ENCODE peak calls at places on chromosome 1, in nine cellular contexts. O, A, F, K, S, T, Z, X and M are unnamed samples.

GRCh38 chr1:201265771-201266170 is 17.5 kb upstream of the PKP1 start:
- DNase-seq in X (no peak), Z (no peak), K (no peak), A (peak), O (no peak), S (no peak), T (no peak), F (no peak), M (no peak)

GRCh38 chr1:234550341-234551031 is 59.5 kb downstream of the IRF2BP2 start:
- DNase-seq in S (no peak), A (no peak), K (no peak), Z (no peak), T (peak), F (peak), X (no peak), O (no peak), M (no peak)

GRCh38 chr1:30405631-30406212 is 317.7 kb downstream of the MATN1 start:
- DNase-seq in A (no peak), K (no peak), Z (no peak), F (no peak), S (no peak), X (no peak), O (no peak), T (peak), M (no peak)

GRCh38 chr1:59520194-59520593 is 223.3 kb downstream of the FGGY start:
- DNase-seq in F (no peak), K (no peak), O (no peak), A (no peak), Z (no peak), S (no peak), X (no peak), T (no peak), M (no peak)

GRCh38 chr1:214472362-214472761 is 79.0 kb downstream of the PTPN14 start:
- DNase-seq in A (no peak), K (no peak), T (no peak), X (no peak), Z (no peak), O (no peak), F (no peak), S (no peak), M (no peak)

GRCh38 chr1:228866498-228866897 is 131.2 kb downstream of the RHOU start:
- DNase-seq in Z (no peak), O (no peak), F (no peak), T (no peak), A (peak), X (no peak), S (no peak), K (no peak), M (no peak)

GRCh38 chr1:183185941-183186490 is at the start of gene LAMC2:
- DNase-seq in A (no peak), S (no peak), Z (no peak), T (peak), F (peak), X (no peak), K (peak), O (no peak), M (peak)

GRCh38 chr1:232084584-232085223 is 458.1 kb downstream of the DISC1 start:
- DNase-seq in O (no peak), Z (no peak), X (no peak), K (no peak), T (no peak), A (peak), F (peak), S (no peak), M (no peak)

GRCh38 chr1:110061341-110061740 is 9.1 kb downstream of the ALX3 start:
- DNase-seq in K (no peak), T (no peak), O (no peak), F (no peak), S (no peak), Z (no peak), X (no peak), A (no peak), M (no peak)

GRCh38 chr1:23444104-23444533 is 19.6 kb upstream of the TCEA3 start:
- DNase-seq in X (peak), T (no peak), A (peak), S (peak), F (no peak), K (no peak), O (no peak), Z (no peak), M (peak)

GRCh38 chr1:1627261-1627841 is 4.6 kb upstream of the MMP23B start:
- DNase-seq in O (no peak), A (no peak), Z (peak), X (peak), T (no peak), K (no peak), S (no peak), F (no peak), M (peak)

GRCh38 chr1:40478276-40478675 is 1.2 kb downstream of the ZFP69 start:
- DNase-seq in O (no peak), S (no peak), X (no peak), A (no peak), T (no peak), F (no peak), Z (no peak), K (no peak), M (no peak)

GRCh38 chr1:45796381-45796780 is 7.0 kb upstream of the MAST2 start:
- DNase-seq in F (no peak), T (no peak), X (no peak), O (no peak), K (no peak), A (no peak), Z (no peak), S (no peak), M (no peak)

GRCh38 chr1:115669002-115669673 is 27.4 kb downstream of the VANGL1 start:
- DNase-seq in T (no peak), Z (no peak), S (peak), O (peak), K (no peak), A (peak), F (no peak), X (no peak), M (no peak)

GRCh38 chr1:6688001-6688400 is 13.6 kb downstream of the DNAJC11 start:
- DNase-seq in T (no peak), S (no peak), Z (no peak), O (no peak), F (no peak), A (no peak), K (no peak), X (no peak), M (no peak)

GRCh38 chr1:151135433-151136385 is 10.7 kb downstream of the SEMA6C start:
- DNase-seq in F (no peak), K (no peak), S (no peak), T (no peak), O (no peak), A (no peak), X (no peak), Z (no peak), M (no peak)

GRCh38 chr1:224427346-224427745 is 7.3 kb downstream of the WDR26 start:
- DNase-seq in A (peak), X (no peak), T (no peak), K (no peak), S (no peak), F (no peak), Z (no peak), O (peak), M (no peak)

GRCh38 chr1:172442843-172443565 is 865 bp downstream of the PIGC start:
- DNase-seq in O (no peak), S (no peak), T (no peak), X (no peak), Z (no peak), K (no peak), A (no peak), F (no peak), M (no peak)

GRCh38 chr1:183218981-183219621 is 33.0 kb downstream of the LAMC2 start:
- DNase-seq in S (no peak), A (no peak), O (no peak), X (peak), K (peak), T (peak), Z (peak), F (peak), M (no peak)

DNA sequence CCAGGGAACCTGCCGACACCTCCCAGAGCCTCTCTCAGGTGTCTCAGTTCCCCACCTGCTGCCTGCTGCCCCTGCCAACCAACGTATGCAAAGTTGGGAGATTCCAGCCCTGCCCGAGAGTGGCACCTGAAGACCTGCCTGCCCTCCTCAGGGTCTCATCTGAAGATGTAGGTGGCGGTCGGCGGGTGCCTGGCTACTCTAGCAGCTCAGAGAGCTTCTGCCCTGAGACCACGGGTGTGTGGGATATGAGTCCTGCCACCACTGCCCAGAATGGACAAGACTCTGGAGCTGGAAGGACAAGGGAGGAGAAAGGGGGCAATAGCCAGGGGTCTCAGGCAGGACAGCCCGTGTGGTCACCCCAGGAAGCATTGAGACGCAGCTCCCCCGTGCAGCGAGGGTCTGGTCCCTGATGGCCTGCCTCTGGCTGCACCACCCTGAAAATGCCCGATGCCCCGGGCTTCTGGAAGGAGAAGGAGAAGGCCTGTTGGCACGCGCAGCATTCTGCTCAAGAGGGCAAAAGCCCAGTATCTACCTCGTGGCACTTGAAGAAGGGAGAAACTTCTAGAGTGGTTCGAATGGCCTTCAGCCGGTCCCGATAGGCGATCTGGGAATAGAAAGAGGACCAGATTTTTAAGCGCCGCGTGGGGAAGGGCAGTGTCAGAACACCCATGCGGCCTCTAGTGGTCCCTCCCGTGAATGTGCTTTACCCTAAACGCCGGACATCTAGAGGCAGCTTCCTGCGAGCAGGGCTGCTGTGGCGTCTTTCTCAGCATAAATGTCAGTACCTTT is 88.8 kb downstream of the STUM start:
- DNase-seq in O (no peak), Z (peak), S (no peak), F (no peak), X (peak), A (peak), K (no peak), T (peak), M (no peak)
- TF ChIP-seq CTCF in O (peak), Z (peak), S (peak), F (no peak), X (peak), A (peak), K (no peak), T (no peak), M (peak)

GRCh38 chr1:52748119-52748518 is 21.9 kb downstream of the ZYG11B start:
- DNase-seq in Z (peak), O (no peak), S (no peak), F (no peak), X (no peak), T (no peak), K (no peak), A (peak), M (no peak)
- TF ChIP-seq CTCF in Z (peak), O (no peak), S (peak), F (peak), X (no peak), T (no peak), K (no peak), A (peak), M (no peak)

GRCh38 chr1:68438310-68438709 is 11.4 kb downstream of the RPE65 start:
- DNase-seq in O (no peak), X (no peak), Z (no peak), K (no peak), S (no peak), T (no peak), F (no peak), A (no peak), M (no peak)

GRCh38 chr1:68448365-68448764 is 1.4 kb downstream of the RPE65 start:
- DNase-seq in F (no peak), K (no peak), Z (no peak), A (no peak), X (no peak), O (no peak), S (no peak), T (no peak), M (no peak)

GRCh38 chr1:68442006-68442405 is 7.7 kb downstream of the RPE65 start:
- DNase-seq in A (no peak), S (no peak), X (no peak), K (no peak), F (no peak), O (no peak), Z (no peak), T (no peak), M (no peak)

DNA sequence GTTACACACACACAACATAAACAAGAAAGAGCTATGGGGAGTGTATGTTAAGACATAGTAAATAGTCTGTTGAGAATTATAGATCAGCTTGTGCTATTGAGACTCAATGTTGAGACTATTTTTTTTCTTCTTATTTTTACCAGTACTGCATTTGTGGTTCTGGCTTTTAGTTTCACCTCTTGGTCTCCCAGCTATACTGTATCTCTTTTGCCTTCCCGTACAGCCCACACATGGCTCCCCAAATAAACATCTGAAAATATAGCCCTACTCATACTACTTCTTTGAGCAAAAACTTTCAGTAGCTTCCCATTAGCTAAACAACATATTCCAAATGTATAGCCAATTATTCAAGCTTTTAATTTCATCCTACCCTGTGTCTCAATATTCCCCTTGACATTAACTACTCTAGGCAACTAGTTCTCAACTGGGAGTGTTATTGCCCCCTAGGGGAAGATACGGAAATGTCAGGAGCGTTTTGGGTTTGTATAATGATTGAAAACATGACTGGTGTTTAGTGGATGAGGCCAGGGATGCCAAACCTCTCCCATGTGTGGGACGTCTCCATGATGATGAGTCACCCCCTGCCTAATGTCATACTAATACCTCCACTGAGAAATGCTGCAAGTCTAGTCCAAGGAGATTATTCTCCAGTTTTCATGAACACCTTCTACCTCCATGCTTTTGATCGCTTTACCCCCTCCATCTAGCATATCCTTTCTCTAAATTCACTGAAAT is 6.8 kb downstream of the RPE65 start:
- DNase-seq in X (no peak), F (peak), A (peak), S (peak), K (no peak), T (no peak), Z (peak), O (peak), M (no peak)
- TF ChIP-seq CTCF in X (peak), F (peak), A (peak), S (peak), K (no peak), T (peak), Z (peak), O (peak), M (peak)

DNA sequence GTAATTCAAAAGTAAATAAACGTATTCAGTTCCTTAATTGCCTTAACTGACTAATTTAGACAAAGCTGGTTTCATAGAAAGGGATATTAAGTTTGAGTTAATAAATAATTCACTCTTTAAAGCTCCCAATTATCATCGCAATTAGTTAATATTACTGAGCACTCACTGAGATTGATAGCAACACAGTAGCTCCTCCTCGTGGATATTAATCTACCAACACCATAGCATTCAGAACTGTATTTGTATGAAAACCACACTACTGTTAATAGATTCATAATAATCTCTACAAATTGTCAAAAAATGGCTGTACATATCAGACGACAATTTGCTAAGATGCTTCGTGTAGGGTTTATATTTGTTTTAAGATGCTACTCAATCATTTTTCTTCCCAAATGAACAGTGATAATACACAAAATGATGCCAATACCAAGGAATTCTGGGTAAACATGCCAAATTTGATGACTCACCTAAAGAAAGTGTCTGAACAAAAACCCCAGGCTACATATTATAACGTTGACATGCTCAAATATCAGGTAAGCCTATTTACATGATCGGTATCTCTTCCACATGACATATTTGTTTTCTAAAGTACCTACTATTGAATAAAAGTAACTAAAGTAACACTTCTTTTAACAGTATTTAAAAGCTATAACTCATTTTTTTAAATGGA is 18.8 kb upstream of the DYNLT5 start:
- DNase-seq in X (no peak), A (peak), T (no peak), K (no peak), Z (peak), S (no peak), O (no peak), F (no peak), M (no peak)
- TF ChIP-seq CTCF in X (peak), A (no peak), T (no peak), K (no peak), Z (peak), S (no peak), O (no peak), F (no peak), M (peak)

GRCh38 chr1:54238353-54239040 is 38.5 kb downstream of the MRPL37 start:
- DNase-seq in K (no peak), S (no peak), A (no peak), X (no peak), F (no peak), O (no peak), T (no peak), Z (no peak), M (peak)

GRCh38 chr1:54239041-54239410 is 39.1 kb downstream of the MRPL37 start:
- DNase-seq in A (no peak), T (no peak), S (no peak), Z (no peak), K (no peak), X (no peak), F (no peak), O (no peak), M (no peak)

GRCh38 chr1:54240741-54241335 is 40.9 kb downstream of the MRPL37 start:
- DNase-seq in A (no peak), X (no peak), S (no peak), T (no peak), K (no peak), O (no peak), F (no peak), Z (no peak), M (no peak)

GRCh38 chr1:54239603-54240002 is 39.6 kb downstream of the MRPL37 start:
- DNase-seq in S (no peak), K (no peak), A (no peak), X (no peak), O (no peak), Z (no peak), T (no peak), F (no peak), M (no peak)

DNA sequence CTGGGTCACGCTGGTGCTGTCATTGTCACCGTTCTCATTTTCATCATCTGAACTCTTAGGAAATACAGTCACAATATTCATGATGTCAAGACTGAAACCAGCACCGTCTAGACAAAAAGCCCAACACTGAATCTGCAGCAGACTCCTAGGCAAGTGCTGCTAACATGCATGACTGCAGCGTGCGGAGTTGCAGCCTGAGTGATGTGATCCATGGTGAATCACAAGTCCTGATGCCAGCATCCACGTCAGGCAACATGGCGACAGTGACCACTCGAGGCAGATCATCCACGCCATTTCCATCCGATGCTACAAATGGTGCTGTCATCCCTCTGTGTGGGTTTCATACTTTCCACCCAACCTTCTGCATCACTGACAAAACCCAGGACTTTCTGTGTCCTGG is 37.7 kb downstream of the MRPL37 start:
- DNase-seq in F (no peak), K (no peak), S (no peak), T (no peak), Z (no peak), O (no peak), A (no peak), X (no peak), M (no peak)
- TF ChIP-seq CTCF in F (no peak), K (no peak), S (no peak), T (no peak), Z (no peak), O (no peak), A (no peak), X (no peak), M (no peak)